ENCODE peak calls at places on chromosomes 3 and 15, in six cellular contexts. One of them, this sample, is unnamed.

GRCh38 chr3:109460961-109461360 is 123.6 kb upstream of the DPPA4 start:
- DNase-seq in K562: no peak
- DNase-seq in GM12878: no peak
- DNase-seq in HepG2: no peak
- DNase-seq in GM12891: no peak
- DNase-seq in H1: no peak
- DNase-seq in this sample: no peak

GRCh38 chr3:73259841-73260240 is 198.4 kb downstream of the EBLN2 start:
- DNase-seq in K562: no peak
- DNase-seq in GM12891: no peak
- DNase-seq in HepG2: no peak
- DNase-seq in H1: no peak
- DNase-seq in GM12878: no peak
- DNase-seq in this sample: no peak

GRCh38 chr3:190863119-190863465 is 598 bp upstream of the GMNC start:
- DNase-seq in GM12891: no peak
- DNase-seq in K562: no peak
- DNase-seq in HepG2: no peak
- DNase-seq in GM12878: no peak
- DNase-seq in H1: no peak
- DNase-seq in this sample: no peak

GRCh38 chr3:72821170-72821781 is 27.0 kb downstream of the SHQ1 start:
- DNase-seq in K562: no peak
- DNase-seq in GM12878: no peak
- DNase-seq in HepG2: no peak
- DNase-seq in GM12891: no peak
- DNase-seq in H1: no peak
- DNase-seq in this sample: no peak

GRCh38 chr3:24367681-24368264 is 126.9 kb downstream of the THRB start:
- DNase-seq in HepG2: no peak
- DNase-seq in H1: no peak
- DNase-seq in K562: no peak
- DNase-seq in GM12878: no peak
- DNase-seq in GM12891: no peak
- DNase-seq in this sample: no peak

GRCh38 chr3:55178336-55178735 is 250.5 kb upstream of the LRTM1 start:
- DNase-seq in HepG2: no peak
- DNase-seq in H1: no peak
- DNase-seq in K562: no peak
- DNase-seq in GM12878: no peak
- DNase-seq in GM12891: no peak
- DNase-seq in this sample: no peak

GRCh38 chr3:24185738-24186384 is 240.8 kb downstream of the NR1D2 start:
- DNase-seq in K562: peak
- DNase-seq in GM12891: peak
- DNase-seq in GM12878: no peak
- DNase-seq in H1: peak
- DNase-seq in HepG2: peak
- DNase-seq in this sample: peak

GRCh38 chr15:51736646-51737537 is 563 bp downstream of the LYSMD2 start:
- DNase-seq in K562: peak
- DNase-seq in GM12891: peak
- DNase-seq in GM12878: no peak
- DNase-seq in H1: no peak
- DNase-seq in HepG2: no peak
- DNase-seq in this sample: peak

GRCh38 chr3:78878011-78878410 is 889.8 kb downstream of the ROBO1 start:
- DNase-seq in H1: no peak
- DNase-seq in GM12891: no peak
- DNase-seq in GM12878: no peak
- DNase-seq in K562: no peak
- DNase-seq in HepG2: no peak
- DNase-seq in this sample: no peak

GRCh38 chr15:79140846-79141570 is 50.4 kb upstream of the RASGRF1 start:
- DNase-seq in HepG2: no peak
- DNase-seq in K562: no peak
- DNase-seq in H1: no peak
- DNase-seq in GM12878: no peak
- DNase-seq in GM12891: no peak
- DNase-seq in this sample: no peak

GRCh38 chr3:159814161-159814560 is 174.5 kb upstream of the IL12A start:
- DNase-seq in H1: peak
- DNase-seq in GM12878: no peak
- DNase-seq in K562: no peak
- DNase-seq in GM12891: no peak
- DNase-seq in HepG2: no peak
- DNase-seq in this sample: no peak

GRCh38 chr3:112136959-112137693 is 4.1 kb upstream of the GCSAM start:
- DNase-seq in H1: peak
- DNase-seq in K562: peak
- DNase-seq in GM12878: no peak
- DNase-seq in HepG2: peak
- DNase-seq in GM12891: no peak
- DNase-seq in this sample: no peak

GRCh38 chr3:29144361-29144760 is 136.5 kb upstream of the RBMS3 start:
- DNase-seq in HepG2: no peak
- DNase-seq in GM12878: no peak
- DNase-seq in K562: no peak
- DNase-seq in H1: no peak
- DNase-seq in GM12891: no peak
- DNase-seq in this sample: no peak

GRCh38 chr3:108006077-108006675 is 84.7 kb downstream of the CD47 start:
- DNase-seq in HepG2: peak
- DNase-seq in GM12891: no peak
- DNase-seq in GM12878: no peak
- DNase-seq in K562: peak
- DNase-seq in H1: no peak
- DNase-seq in this sample: no peak

GRCh38 chr3:49793486-49794085 is 6.1 kb downstream of the CDHR4 start:
- DNase-seq in GM12891: no peak
- DNase-seq in K562: no peak
- DNase-seq in HepG2: no peak
- DNase-seq in GM12878: no peak
- DNase-seq in H1: no peak
- DNase-seq in this sample: peak

GRCh38 chr3:40417845-40418543 is 31.0 kb downstream of the ENTPD3 start:
- DNase-seq in H1: no peak
- DNase-seq in GM12878: no peak
- DNase-seq in HepG2: no peak
- DNase-seq in K562: peak
- DNase-seq in GM12891: no peak
- DNase-seq in this sample: no peak

GRCh38 chr3:120153294-120153693 is 59.0 kb upstream of the GSK3B start:
- DNase-seq in K562: no peak
- DNase-seq in GM12878: no peak
- DNase-seq in GM12891: no peak
- DNase-seq in H1: no peak
- DNase-seq in HepG2: no peak
- DNase-seq in this sample: no peak

GRCh38 chr15:38817427-38818155 is 253.0 kb upstream of the RASGRP1 start:
- DNase-seq in H1: peak
- DNase-seq in GM12891: peak
- DNase-seq in HepG2: peak
- DNase-seq in K562: peak
- DNase-seq in GM12878: peak
- DNase-seq in this sample: peak

GRCh38 chr3:32569540-32570425 is 875 bp downstream of the DYNC1LI1 start:
- DNase-seq in K562: peak
- DNase-seq in HepG2: peak
- DNase-seq in GM12891: peak
- DNase-seq in GM12878: no peak
- DNase-seq in H1: peak
- DNase-seq in this sample: peak

GRCh38 chr3:24508423-24508839 is 13.8 kb upstream of the THRB start:
- DNase-seq in GM12891: no peak
- DNase-seq in K562: no peak
- DNase-seq in HepG2: no peak
- DNase-seq in GM12878: no peak
- DNase-seq in H1: no peak
- DNase-seq in this sample: no peak

GRCh38 chr3:61927332-61927731 is 366.0 kb downstream of the PTPRG start:
- DNase-seq in K562: no peak
- DNase-seq in GM12891: no peak
- DNase-seq in H1: no peak
- DNase-seq in GM12878: no peak
- DNase-seq in HepG2: no peak
- DNase-seq in this sample: no peak

GRCh38 chr15:62426387-62426956 is 261.4 kb upstream of the C2CD4B start:
- DNase-seq in GM12891: no peak
- DNase-seq in HepG2: peak
- DNase-seq in GM12878: no peak
- DNase-seq in H1: no peak
- DNase-seq in K562: no peak
- DNase-seq in this sample: no peak

GRCh38 chr15:70778258-70779076 is 15.1 kb upstream of the UACA start:
- DNase-seq in K562: no peak
- DNase-seq in GM12878: no peak
- DNase-seq in H1: no peak
- DNase-seq in GM12891: no peak
- DNase-seq in HepG2: no peak
- DNase-seq in this sample: no peak

GRCh38 chr15:68693071-68693470 is 114.3 kb downstream of the CORO2B start:
- DNase-seq in K562: no peak
- DNase-seq in GM12891: no peak
- DNase-seq in H1: no peak
- DNase-seq in GM12878: no peak
- DNase-seq in HepG2: no peak
- DNase-seq in this sample: no peak

GRCh38 chr3:117656391-117656790 is 946.8 kb downstream of the TUSC7 start:
- DNase-seq in K562: no peak
- DNase-seq in GM12891: no peak
- DNase-seq in GM12878: no peak
- DNase-seq in HepG2: no peak
- DNase-seq in H1: no peak
- DNase-seq in this sample: no peak

GRCh38 chr15:75063889-75064288 is 40.5 kb downstream of the PPCDC start:
- DNase-seq in H1: no peak
- DNase-seq in HepG2: no peak
- DNase-seq in K562: no peak
- DNase-seq in GM12878: no peak
- DNase-seq in GM12891: no peak
- DNase-seq in this sample: no peak

GRCh38 chr3:128285042-128285924 is 132.0 kb downstream of the EEFSEC start:
- DNase-seq in HepG2: no peak
- DNase-seq in GM12878: no peak
- DNase-seq in K562: no peak
- DNase-seq in GM12891: no peak
- DNase-seq in H1: no peak
- DNase-seq in this sample: no peak

GRCh38 chr3:44292947-44293346 is 45.6 kb upstream of the TCAIM start:
- DNase-seq in GM12891: no peak
- DNase-seq in K562: no peak
- DNase-seq in GM12878: no peak
- DNase-seq in H1: no peak
- DNase-seq in HepG2: no peak
- DNase-seq in this sample: no peak
- TF ChIP-seq POLR2AphosphoS5 in GM12891: no peak
- TF ChIP-seq POLR2AphosphoS5 in K562: no peak
- TF ChIP-seq POLR2AphosphoS5 in GM12878: no peak
- TF ChIP-seq POLR2AphosphoS5 in H1: no peak
- TF ChIP-seq POLR2AphosphoS5 in HepG2: no peak
- TF ChIP-seq POLR2AphosphoS5 in this sample: no peak

DNA sequence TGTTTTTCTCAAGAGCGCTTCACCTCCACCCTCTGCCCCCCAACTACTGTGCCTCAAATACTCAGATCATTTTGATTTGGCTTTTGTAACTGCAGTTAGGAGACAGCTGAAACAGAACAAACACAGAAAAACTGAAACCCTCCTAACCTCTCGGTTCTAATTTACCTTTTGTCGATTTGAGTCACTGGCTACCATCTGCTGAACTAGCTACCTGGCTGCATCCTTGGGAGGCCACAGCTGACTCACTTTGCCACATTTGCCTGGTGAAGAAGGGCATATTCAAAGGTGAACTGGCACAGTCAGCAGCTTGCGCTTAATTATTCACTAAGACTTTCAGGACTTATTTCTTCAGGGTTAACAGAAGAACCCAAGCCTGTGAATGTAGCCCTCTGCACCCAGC is 117.7 kb downstream of the FOXB1 start:
- DNase-seq in H1: no peak
- DNase-seq in GM12891: no peak
- DNase-seq in K562: no peak
- DNase-seq in HepG2: no peak
- DNase-seq in GM12878: peak
- DNase-seq in this sample: no peak
- TF ChIP-seq POLR2A in H1: no peak
- TF ChIP-seq POLR2A in GM12891: no peak
- TF ChIP-seq POLR2A in K562: no peak
- TF ChIP-seq POLR2A in HepG2: no peak
- TF ChIP-seq POLR2A in GM12878: no peak
- TF ChIP-seq POLR2A in this sample: no peak

DNA sequence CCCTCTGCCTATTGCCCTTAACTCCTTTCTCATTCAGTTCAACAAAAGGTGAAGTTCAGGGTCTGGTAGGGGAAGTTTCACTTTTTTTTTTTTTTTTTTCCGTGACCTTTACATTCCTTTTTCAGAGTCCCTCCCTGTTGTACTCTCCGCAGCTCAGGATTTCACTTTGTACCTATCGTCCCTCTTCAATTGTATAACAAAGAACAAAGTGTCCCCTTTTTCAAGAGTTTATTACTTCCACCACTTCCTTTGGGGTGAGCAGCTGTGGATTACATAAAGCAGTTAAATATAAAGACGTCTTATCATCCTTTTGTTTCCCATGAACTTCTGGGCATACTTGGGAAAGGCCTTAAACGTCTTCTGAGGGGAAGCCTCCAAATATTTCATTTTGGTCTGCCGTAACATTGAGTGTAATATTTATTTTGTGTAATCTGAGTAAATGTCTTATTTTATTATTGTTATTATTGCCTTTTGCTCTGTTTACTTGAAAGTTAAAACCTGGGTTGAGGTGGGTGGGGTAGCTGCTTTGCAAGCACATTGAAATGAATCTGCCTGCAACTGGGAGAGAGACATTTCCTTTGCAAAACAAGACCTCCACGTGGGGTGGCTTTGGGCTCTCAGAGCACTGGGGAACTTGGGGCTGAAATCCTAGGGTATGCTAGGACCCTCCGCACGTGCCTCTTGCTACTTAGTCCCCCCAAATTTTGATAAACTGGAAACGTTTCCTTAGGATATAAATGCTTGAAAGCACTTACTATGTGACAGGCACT is 169.3 kb downstream of the MCTP2 start:
- DNase-seq in H1: no peak
- DNase-seq in HepG2: peak
- DNase-seq in K562: no peak
- DNase-seq in GM12891: no peak
- DNase-seq in GM12878: no peak
- DNase-seq in this sample: no peak
- TF ChIP-seq TAF1 in H1: no peak
- TF ChIP-seq TAF1 in HepG2: no peak
- TF ChIP-seq TAF1 in K562: no peak
- TF ChIP-seq TAF1 in GM12891: no peak
- TF ChIP-seq TAF1 in GM12878: no peak
- TF ChIP-seq TAF1 in this sample: no peak

DNA sequence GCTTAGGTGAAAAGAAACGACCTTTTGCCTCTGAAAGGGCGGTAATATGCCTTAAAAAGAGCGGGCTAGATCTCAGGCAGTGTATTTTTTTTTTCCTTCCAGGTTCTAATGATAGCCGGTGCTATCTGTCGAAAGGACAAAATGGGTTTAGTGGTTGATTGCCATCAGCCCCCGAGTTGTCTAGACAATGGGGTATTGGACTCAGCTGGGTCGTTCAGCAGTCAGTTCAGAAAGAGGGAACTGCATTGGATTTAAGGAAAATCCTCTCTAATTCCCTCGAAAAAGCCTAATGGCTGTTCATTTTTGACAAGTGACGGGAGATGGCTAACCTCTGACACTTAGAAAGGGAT is 728 bp downstream of the EIF2B5 start:
- DNase-seq in H1: no peak
- DNase-seq in K562: no peak
- DNase-seq in GM12891: no peak
- DNase-seq in HepG2: no peak
- DNase-seq in GM12878: no peak
- DNase-seq in this sample: no peak
- TF ChIP-seq POLR2AphosphoS5 in H1: no peak
- TF ChIP-seq POLR2AphosphoS5 in K562: no peak
- TF ChIP-seq POLR2AphosphoS5 in GM12891: no peak
- TF ChIP-seq POLR2AphosphoS5 in HepG2: no peak
- TF ChIP-seq POLR2AphosphoS5 in GM12878: no peak
- TF ChIP-seq POLR2AphosphoS5 in this sample: no peak

This sample was measured in GM12892.